ENCODE peak calls at places on chromosomes 16 and 17, in five cellular contexts. E, T, U, Z and M are unnamed samples.

GRCh38 chr16:67862623-67863583 is 9.9 kb upstream of the EDC4 start:
- DNase-seq in E (peak; percentile 85), T (no peak), U (no peak), Z (peak; percentile 95), M (no peak)

GRCh38 chr17:42920106-42920900 is 19.7 kb downstream of the G6PC1 start:
- DNase-seq in E (no peak), T (no peak), U (no peak), Z (no peak), M (no peak)

GRCh38 chr16:5615868-5616642 is 518.5 kb upstream of the EEF2KMT start:
- DNase-seq in E (peak; percentile 66), T (no peak), U (no peak), Z (no peak), M (peak; percentile 65)

GRCh38 chr16:78925071-78925714 is 675.3 kb downstream of the MAF start:
- DNase-seq in E (no peak), T (no peak), U (no peak), Z (no peak), M (no peak)

GRCh38 chr16:1745900-1746692 is 25.2 kb downstream of the NME3 start:
- DNase-seq in E (no peak), T (no peak), U (peak; percentile 50), Z (no peak), M (no peak)

GRCh38 chr17:56674401-56674925 is 81.0 kb downstream of the NOG start:
- DNase-seq in E (no peak), T (no peak), U (no peak), Z (no peak), M (no peak)

GRCh38 chr16:73058221-73058615 is 10.3 kb upstream of the ZFHX3 start:
- DNase-seq in E (no peak), T (no peak), U (no peak), Z (no peak), M (no peak)

GRCh38 chr17:42508426-42509164 is 27.4 kb upstream of the NAGLU start:
- DNase-seq in E (peak; percentile 51), T (no peak), U (no peak), Z (no peak), M (no peak)

GRCh38 chr17:57747221-57748017 is 2.3 kb upstream of the CCDC182 start:
- DNase-seq in E (no peak), T (peak; percentile 9), U (peak; percentile 80), Z (no peak), M (peak; percentile 23)

GRCh38 chr16:28538733-28539596 is at the start of gene NUPR1:
- DNase-seq in E (peak; percentile 100), T (no peak), U (peak; percentile 99), Z (peak; percentile 99), M (peak; percentile 99)

GRCh38 chr16:4512473-4512872 is 26.1 kb downstream of the CDIP1 start:
- DNase-seq in E (no peak), T (no peak), U (peak; percentile 30), Z (no peak), M (no peak)

GRCh38 chr17:81309140-81309858 is 14.2 kb upstream of the SLC38A10 start:
- DNase-seq in E (peak; percentile 95), T (no peak), U (peak; percentile 74), Z (peak; percentile 93), M (peak; percentile 92)

GRCh38 chr16:68786685-68787418 is 49.8 kb downstream of the CDH1 start:
- DNase-seq in E (peak; percentile 88), T (no peak), U (peak; percentile 41), Z (no peak), M (no peak)

GRCh38 chr17:37019117-37019744 is 70.5 kb downstream of the AATF start:
- DNase-seq in E (no peak), T (no peak), U (no peak), Z (no peak), M (no peak)

GRCh38 chr17:56185905-56186783 is 32.9 kb downstream of the ANKFN1 start:
- DNase-seq in E (no peak), T (no peak), U (peak; percentile 63), Z (no peak), M (no peak)